ENCODE peak calls at places on chromosome 9, in eight cellular contexts. J, P, R, Y, K, H, G and E are unnamed samples.
A peak's percentile ranks its signal among the peaks of the same experiment; 100 is the strongest.

GRCh38 chr9:120928015-120928719 is 1.6 kb upstream of the TRAF1 start:
- DNase-seq in J (no peak), P (peak; percentile 63), R (peak; percentile 68), Y (peak; percentile 62), K (no peak), H (no peak), G (peak; percentile 83), E (no peak)

GRCh38 chr9:130555968-130556367 is 23.4 kb upstream of the FUBP3 start:
- DNase-seq in J (no peak), P (no peak), R (no peak), Y (no peak), K (no peak), H (no peak), G (no peak), E (no peak)

GRCh38 chr9:110835404-110835803 is 166.8 kb downstream of the MUSK start:
- DNase-seq in J (peak; percentile 43), P (no peak), R (peak; percentile 25), Y (no peak), K (no peak), H (peak; percentile 67), G (no peak), E (peak; percentile 73)

GRCh38 chr9:138040446-138041430 is 163.2 kb downstream of the CACNA1B start:
- DNase-seq in J (no peak), P (no peak), R (no peak), Y (no peak), K (no peak), H (no peak), G (peak; percentile 19), E (no peak)

GRCh38 chr9:127055745-127056402 is 66.6 kb downstream of the ANGPTL2 start:
- DNase-seq in J (no peak), P (no peak), R (no peak), Y (no peak), K (no peak), H (no peak), G (no peak), E (no peak)

GRCh38 chr9:18190671-18191374 is 283.1 kb upstream of the ADAMTSL1 start:
- DNase-seq in J (no peak), P (no peak), R (peak; percentile 47), Y (no peak), K (no peak), H (no peak), G (no peak), E (no peak)

GRCh38 chr9:76901801-76902200 is 4.1 kb downstream of the PRUNE2 start:
- DNase-seq in J (no peak), P (no peak), R (no peak), Y (no peak), K (no peak), H (no peak), G (no peak), E (no peak)

GRCh38 chr9:2874001-2874750 is 30.3 kb upstream of the PUM3 start:
- DNase-seq in J (no peak), P (no peak), R (no peak), Y (no peak), K (no peak), H (no peak), G (no peak), E (no peak)

DNA sequence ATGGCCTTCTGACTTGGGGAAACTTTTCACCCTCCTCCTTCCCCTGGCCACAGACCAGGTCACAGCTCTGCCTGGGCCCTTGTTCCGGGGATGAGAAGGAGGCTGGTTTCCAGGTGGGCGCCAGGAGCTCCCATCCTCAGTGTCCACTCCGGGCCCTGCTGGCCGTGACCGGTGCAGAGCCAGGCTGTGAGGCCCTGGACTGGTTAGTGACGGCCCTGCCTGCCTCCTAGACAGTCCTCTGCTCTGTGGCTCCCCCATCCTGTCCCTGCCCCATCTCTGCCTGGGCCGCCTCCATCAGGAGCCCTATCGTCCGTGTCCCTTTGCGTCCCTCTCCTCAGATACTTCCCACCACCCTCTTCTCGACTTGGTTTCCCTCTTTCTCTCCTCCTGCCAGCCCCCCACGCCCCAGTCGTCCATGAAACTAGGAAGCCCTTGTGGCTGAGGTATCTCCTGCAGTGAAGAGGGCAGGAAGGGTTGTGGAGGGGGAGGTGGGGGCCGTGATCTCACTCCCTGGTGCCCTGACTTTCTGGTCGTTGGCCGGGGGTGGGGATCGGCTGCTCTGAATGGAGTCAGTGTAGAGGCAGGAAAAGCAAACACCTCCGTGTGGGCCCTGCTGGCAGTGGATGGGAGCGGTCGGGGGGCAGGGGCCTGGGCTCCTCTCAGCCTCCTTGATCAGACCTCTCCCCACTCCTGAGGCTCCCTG is 15.4 kb upstream of the CERCAM start:
- DNase-seq in J (no peak), P (no peak), R (peak; percentile 57), Y (no peak), K (no peak), H (no peak), G (no peak), E (no peak)
- TF ChIP-seq CTCF in J (no peak), P (no peak), R (peak; percentile 7), Y (no peak), K (no peak), H (no peak), G (no peak), E (no peak)

GRCh38 chr9:116153765-116154333 is at the start of gene PAPPA:
- DNase-seq in J (no peak), P (peak; percentile 49), R (peak; percentile 33), Y (peak; percentile 53), K (no peak), H (no peak), G (no peak), E (no peak)

GRCh38 chr9:116152941-116153764 is 438 bp upstream of the PAPPA start:
- DNase-seq in J (peak; percentile 76), P (peak; percentile 35), R (peak; percentile 87), Y (no peak), K (no peak), H (no peak), G (no peak), E (no peak)

GRCh38 chr9:116154976-116155699 is 1.5 kb downstream of the PAPPA start:
- DNase-seq in J (no peak), P (peak; percentile 57), R (peak; percentile 54), Y (peak; percentile 56), K (no peak), H (no peak), G (no peak), E (no peak)

GRCh38 chr9:116155700-116156045 is 2.1 kb downstream of the PAPPA start:
- DNase-seq in J (no peak), P (no peak), R (peak; percentile 31), Y (no peak), K (no peak), H (no peak), G (no peak), E (no peak)

GRCh38 chr9:116154334-116154975 is 864 bp downstream of the PAPPA start:
- DNase-seq in J (no peak), P (peak; percentile 34), R (peak; percentile 61), Y (peak; percentile 71), K (no peak), H (no peak), G (peak; percentile 68), E (no peak)
- H3K4me3 ChIP-seq in J (peak overlapping the region; percentile 87), P (peak overlapping the region; percentile 39), R (peak overlapping the region; percentile 76), Y (peak overlapping the region; percentile 50), K (peak overlapping the region; percentile 48), H (peak overlapping the region; percentile 87), G (peak overlapping the region; percentile 87), E (peak overlapping the region; percentile 62)

GRCh38 chr9:10479172-10479571 is 133.6 kb downstream of the PTPRD start:
- DNase-seq in J (no peak), P (no peak), R (peak; percentile 65), Y (no peak), K (no peak), H (no peak), G (no peak), E (no peak)
- TF ChIP-seq CTCF in J (no peak), P (no peak), R (no peak), Y (peak; percentile 49), K (no peak), H (no peak), G (no peak), E (no peak)

DNA sequence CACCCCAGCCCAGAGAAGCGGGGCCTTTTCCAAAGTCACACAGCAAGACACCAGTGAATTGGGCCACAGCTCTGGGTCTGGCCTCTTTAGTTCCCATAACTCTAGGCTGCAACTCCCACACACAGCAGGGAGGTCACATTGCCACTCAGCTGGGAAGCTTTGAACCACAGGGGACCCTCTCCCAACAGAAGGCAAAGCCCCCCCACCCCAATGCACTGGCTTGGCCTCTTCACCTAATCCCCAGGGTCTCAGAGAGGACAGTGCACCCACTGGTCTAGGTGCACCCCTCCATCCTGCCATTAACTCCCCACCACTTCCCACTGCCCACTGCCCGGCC is 156.7 kb upstream of the IER5L start:
- DNase-seq in J (no peak), P (no peak), R (no peak), Y (no peak), K (no peak), H (no peak), G (no peak), E (no peak)
- H3K4me3 ChIP-seq in J (peak overlapping the region; percentile 7), P (no peak overlapping the region), R (peak overlapping the region; percentile 49), Y (peak overlapping the region; percentile 14), K (no peak overlapping the region), H (peak overlapping the region; percentile 15), G (no peak overlapping the region), E (no peak overlapping the region)

GRCh38 chr9:72871685-72872084 is 81.2 kb downstream of the ALDH1A1 start:
- DNase-seq in J (no peak), P (no peak), R (peak; percentile 57), Y (no peak), K (no peak), H (no peak), G (no peak), E (no peak)
- TF ChIP-seq CTCF in J (peak; percentile 88), P (no peak), R (no peak), Y (peak; percentile 21), K (peak; percentile 39), H (no peak), G (no peak), E (peak; percentile 44)

GRCh38 chr9:95057121-95057520 is 260.4 kb downstream of the FANCC start:
- DNase-seq in J (no peak), P (no peak), R (no peak), Y (no peak), K (no peak), H (no peak), G (no peak), E (no peak)
- H3K4me3 ChIP-seq in J (peak overlapping the region; percentile 12), P (peak overlapping the region; percentile 21), R (no peak overlapping the region), Y (no peak overlapping the region), K (peak overlapping the region; percentile 1), H (peak overlapping the region; percentile 57), G (peak overlapping the region; percentile 14), E (peak overlapping the region; percentile 15)